ENCODE peak calls at places on chromosomes 7 and 10, in four cellular contexts. One of them, this sample, is unnamed.
A peak's percentile ranks its signal among the peaks of the same experiment; 100 is the strongest.

GRCh38 chr7:31761646-31762045 is 74.6 kb downstream of the PPP1R17 start:
- DNase-seq in posterior vena cava: no peak
- DNase-seq in stimulated activated naive CD8-positive, alpha-beta T cell treated with anti-CD3 and anti-CD28 coated beads, Interleukin-15, amount 100 ng/mL, for 72 hours: no peak
- DNase-seq in iris pigment epithelial cell: no peak
- DNase-seq in this sample: peak; percentile 53

GRCh38 chr7:75881436-75882095 is 2.7 kb downstream of the RHBDD2 start:
- DNase-seq in posterior vena cava: no peak
- DNase-seq in stimulated activated naive CD8-positive, alpha-beta T cell treated with anti-CD3 and anti-CD28 coated beads, Interleukin-15, amount 100 ng/mL, for 72 hours: no peak
- DNase-seq in iris pigment epithelial cell: no peak
- DNase-seq in this sample: no peak

GRCh38 chr7:133484135-133484534 is 231.3 kb downstream of the EXOC4 start:
- DNase-seq in posterior vena cava: no peak
- DNase-seq in stimulated activated naive CD8-positive, alpha-beta T cell treated with anti-CD3 and anti-CD28 coated beads, Interleukin-15, amount 100 ng/mL, for 72 hours: peak; percentile 16
- DNase-seq in iris pigment epithelial cell: peak; percentile 38
- DNase-seq in this sample: no peak

GRCh38 chr7:53602817-53603418 is 567.5 kb downstream of the POM121L12 start:
- DNase-seq in posterior vena cava: no peak
- DNase-seq in stimulated activated naive CD8-positive, alpha-beta T cell treated with anti-CD3 and anti-CD28 coated beads, Interleukin-15, amount 100 ng/mL, for 72 hours: no peak
- DNase-seq in iris pigment epithelial cell: no peak
- DNase-seq in this sample: no peak

GRCh38 chr10:61877882-61878281 is 23.6 kb upstream of the ARID5B start:
- DNase-seq in posterior vena cava: no peak
- DNase-seq in stimulated activated naive CD8-positive, alpha-beta T cell treated with anti-CD3 and anti-CD28 coated beads, Interleukin-15, amount 100 ng/mL, for 72 hours: no peak
- DNase-seq in iris pigment epithelial cell: no peak
- DNase-seq in this sample: no peak

GRCh38 chr10:123554656-123555055 is 111.5 kb upstream of the GPR26 start:
- DNase-seq in posterior vena cava: no peak
- DNase-seq in stimulated activated naive CD8-positive, alpha-beta T cell treated with anti-CD3 and anti-CD28 coated beads, Interleukin-15, amount 100 ng/mL, for 72 hours: no peak
- DNase-seq in iris pigment epithelial cell: no peak
- DNase-seq in this sample: no peak

GRCh38 chr10:5508161-5508604 is 8.8 kb upstream of the CALML5 start:
- DNase-seq in posterior vena cava: no peak
- DNase-seq in stimulated activated naive CD8-positive, alpha-beta T cell treated with anti-CD3 and anti-CD28 coated beads, Interleukin-15, amount 100 ng/mL, for 72 hours: no peak
- DNase-seq in iris pigment epithelial cell: no peak
- DNase-seq in this sample: no peak

GRCh38 chr7:6183006-6183405 is 89.4 kb downstream of the CYTH3 start:
- DNase-seq in posterior vena cava: no peak
- DNase-seq in stimulated activated naive CD8-positive, alpha-beta T cell treated with anti-CD3 and anti-CD28 coated beads, Interleukin-15, amount 100 ng/mL, for 72 hours: no peak
- DNase-seq in iris pigment epithelial cell: no peak
- DNase-seq in this sample: no peak

GRCh38 chr7:139857791-139858190 is 28.7 kb downstream of the TBXAS1 start:
- DNase-seq in posterior vena cava: no peak
- DNase-seq in stimulated activated naive CD8-positive, alpha-beta T cell treated with anti-CD3 and anti-CD28 coated beads, Interleukin-15, amount 100 ng/mL, for 72 hours: no peak
- DNase-seq in iris pigment epithelial cell: no peak
- DNase-seq in this sample: no peak

GRCh38 chr7:48389977-48390376 is 218.7 kb downstream of the ABCA13 start:
- DNase-seq in posterior vena cava: no peak
- DNase-seq in stimulated activated naive CD8-positive, alpha-beta T cell treated with anti-CD3 and anti-CD28 coated beads, Interleukin-15, amount 100 ng/mL, for 72 hours: no peak
- DNase-seq in iris pigment epithelial cell: peak; percentile 41
- DNase-seq in this sample: no peak

GRCh38 chr10:110789604-110790428 is 81.9 kb upstream of the PDCD4 start:
- DNase-seq in posterior vena cava: no peak
- DNase-seq in stimulated activated naive CD8-positive, alpha-beta T cell treated with anti-CD3 and anti-CD28 coated beads, Interleukin-15, amount 100 ng/mL, for 72 hours: no peak
- DNase-seq in iris pigment epithelial cell: no peak
- DNase-seq in this sample: no peak

GRCh38 chr7:40922316-40922670 is 780.6 kb downstream of the INHBA start:
- DNase-seq in posterior vena cava: no peak
- DNase-seq in stimulated activated naive CD8-positive, alpha-beta T cell treated with anti-CD3 and anti-CD28 coated beads, Interleukin-15, amount 100 ng/mL, for 72 hours: no peak
- DNase-seq in iris pigment epithelial cell: peak; percentile 84
- DNase-seq in this sample: no peak

GRCh38 chr10:32055478-32056135 is 618 bp downstream of the KIF5B start:
- DNase-seq in posterior vena cava: peak; percentile 91
- DNase-seq in stimulated activated naive CD8-positive, alpha-beta T cell treated with anti-CD3 and anti-CD28 coated beads, Interleukin-15, amount 100 ng/mL, for 72 hours: no peak
- DNase-seq in iris pigment epithelial cell: peak; percentile 57
- DNase-seq in this sample: no peak

GRCh38 chr7:143487566-143487965 is 9.9 kb downstream of the TAS2R41 start:
- DNase-seq in posterior vena cava: peak; percentile 86
- DNase-seq in stimulated activated naive CD8-positive, alpha-beta T cell treated with anti-CD3 and anti-CD28 coated beads, Interleukin-15, amount 100 ng/mL, for 72 hours: no peak
- DNase-seq in iris pigment epithelial cell: peak; percentile 44
- DNase-seq in this sample: no peak

GRCh38 chr10:86763404-86763803 is 7.0 kb downstream of the BMPR1A start:
- DNase-seq in posterior vena cava: no peak
- DNase-seq in stimulated activated naive CD8-positive, alpha-beta T cell treated with anti-CD3 and anti-CD28 coated beads, Interleukin-15, amount 100 ng/mL, for 72 hours: no peak
- DNase-seq in iris pigment epithelial cell: no peak
- DNase-seq in this sample: no peak

GRCh38 chr10:61692447-61692846 is 29.7 kb downstream of the CABCOCO1 start:
- DNase-seq in posterior vena cava: no peak
- DNase-seq in stimulated activated naive CD8-positive, alpha-beta T cell treated with anti-CD3 and anti-CD28 coated beads, Interleukin-15, amount 100 ng/mL, for 72 hours: no peak
- DNase-seq in iris pigment epithelial cell: no peak
- DNase-seq in this sample: no peak

GRCh38 chr7:6380310-6381095 is 67.3 kb downstream of the DAGLB start:
- DNase-seq in posterior vena cava: no peak
- DNase-seq in stimulated activated naive CD8-positive, alpha-beta T cell treated with anti-CD3 and anti-CD28 coated beads, Interleukin-15, amount 100 ng/mL, for 72 hours: no peak
- DNase-seq in iris pigment epithelial cell: no peak
- DNase-seq in this sample: no peak

GRCh38 chr10:71366710-71367109 is 30.0 kb upstream of the CDH23 start:
- DNase-seq in posterior vena cava: peak; percentile 22
- DNase-seq in stimulated activated naive CD8-positive, alpha-beta T cell treated with anti-CD3 and anti-CD28 coated beads, Interleukin-15, amount 100 ng/mL, for 72 hours: no peak
- DNase-seq in iris pigment epithelial cell: no peak
- DNase-seq in this sample: no peak

GRCh38 chr10:104256335-104257080 is 1.8 kb downstream of the GSTO1 start:
- DNase-seq in posterior vena cava: no peak
- DNase-seq in stimulated activated naive CD8-positive, alpha-beta T cell treated with anti-CD3 and anti-CD28 coated beads, Interleukin-15, amount 100 ng/mL, for 72 hours: no peak
- DNase-seq in iris pigment epithelial cell: peak; percentile 23
- DNase-seq in this sample: no peak

GRCh38 chr10:58412502-58412961 is 27.3 kb downstream of the TFAM start:
- DNase-seq in posterior vena cava: no peak
- DNase-seq in stimulated activated naive CD8-positive, alpha-beta T cell treated with anti-CD3 and anti-CD28 coated beads, Interleukin-15, amount 100 ng/mL, for 72 hours: no peak
- DNase-seq in iris pigment epithelial cell: peak; percentile 78
- DNase-seq in this sample: no peak

GRCh38 chr7:46264646-46265045 is 343.6 kb upstream of the IGFBP3 start:
- DNase-seq in posterior vena cava: no peak
- DNase-seq in stimulated activated naive CD8-positive, alpha-beta T cell treated with anti-CD3 and anti-CD28 coated beads, Interleukin-15, amount 100 ng/mL, for 72 hours: no peak
- DNase-seq in iris pigment epithelial cell: no peak
- DNase-seq in this sample: no peak

GRCh38 chr7:52609511-52609910 is 425.9 kb upstream of the POM121L12 start:
- DNase-seq in posterior vena cava: no peak
- DNase-seq in stimulated activated naive CD8-positive, alpha-beta T cell treated with anti-CD3 and anti-CD28 coated beads, Interleukin-15, amount 100 ng/mL, for 72 hours: no peak
- DNase-seq in iris pigment epithelial cell: no peak
- DNase-seq in this sample: no peak

GRCh38 chr7:75638607-75639070 is 100.1 kb downstream of the HIP1 start:
- DNase-seq in posterior vena cava: peak; percentile 91
- DNase-seq in stimulated activated naive CD8-positive, alpha-beta T cell treated with anti-CD3 and anti-CD28 coated beads, Interleukin-15, amount 100 ng/mL, for 72 hours: no peak
- DNase-seq in iris pigment epithelial cell: no peak
- DNase-seq in this sample: no peak

GRCh38 chr7:99109108-99110051 is 34.5 kb downstream of the SMURF1 start:
- DNase-seq in posterior vena cava: no peak
- DNase-seq in stimulated activated naive CD8-positive, alpha-beta T cell treated with anti-CD3 and anti-CD28 coated beads, Interleukin-15, amount 100 ng/mL, for 72 hours: no peak
- DNase-seq in iris pigment epithelial cell: peak; percentile 63
- DNase-seq in this sample: no peak

GRCh38 chr7:3162286-3162685 is 118.6 kb upstream of the CARD11 start:
- DNase-seq in posterior vena cava: no peak
- DNase-seq in stimulated activated naive CD8-positive, alpha-beta T cell treated with anti-CD3 and anti-CD28 coated beads, Interleukin-15, amount 100 ng/mL, for 72 hours: no peak
- DNase-seq in iris pigment epithelial cell: peak; percentile 14
- DNase-seq in this sample: no peak

GRCh38 chr10:121080324-121080807 is 229.2 kb downstream of the WDR11 start:
- DNase-seq in posterior vena cava: no peak
- DNase-seq in stimulated activated naive CD8-positive, alpha-beta T cell treated with anti-CD3 and anti-CD28 coated beads, Interleukin-15, amount 100 ng/mL, for 72 hours: no peak
- DNase-seq in iris pigment epithelial cell: no peak
- DNase-seq in this sample: peak; percentile 85

GRCh38 chr10:46547881-46548780 is 8.3 kb downstream of the GPRIN2 start:
- DNase-seq in posterior vena cava: peak; percentile 84
- DNase-seq in stimulated activated naive CD8-positive, alpha-beta T cell treated with anti-CD3 and anti-CD28 coated beads, Interleukin-15, amount 100 ng/mL, for 72 hours: no peak
- DNase-seq in iris pigment epithelial cell: no peak
- DNase-seq in this sample: no peak

GRCh38 chr10:101229275-101230184 is at the start of gene LBX1:
- DNase-seq in posterior vena cava: no peak
- DNase-seq in stimulated activated naive CD8-positive, alpha-beta T cell treated with anti-CD3 and anti-CD28 coated beads, Interleukin-15, amount 100 ng/mL, for 72 hours: no peak
- DNase-seq in iris pigment epithelial cell: no peak
- DNase-seq in this sample: no peak

GRCh38 chr10:27513451-27514191 is 9.5 kb downstream of the RAB18 start:
- DNase-seq in posterior vena cava: no peak
- DNase-seq in stimulated activated naive CD8-positive, alpha-beta T cell treated with anti-CD3 and anti-CD28 coated beads, Interleukin-15, amount 100 ng/mL, for 72 hours: no peak
- DNase-seq in iris pigment epithelial cell: peak; percentile 70
- DNase-seq in this sample: no peak

GRCh38 chr7:17963281-17963680 is 23.0 kb upstream of the SNX13 start:
- DNase-seq in posterior vena cava: no peak
- DNase-seq in stimulated activated naive CD8-positive, alpha-beta T cell treated with anti-CD3 and anti-CD28 coated beads, Interleukin-15, amount 100 ng/mL, for 72 hours: no peak
- DNase-seq in iris pigment epithelial cell: peak; percentile 40
- DNase-seq in this sample: no peak

GRCh38 chr7:42677751-42678231 is 234.1 kb downstream of the C7orf25 start:
- DNase-seq in posterior vena cava: no peak
- DNase-seq in stimulated activated naive CD8-positive, alpha-beta T cell treated with anti-CD3 and anti-CD28 coated beads, Interleukin-15, amount 100 ng/mL, for 72 hours: no peak
- DNase-seq in iris pigment epithelial cell: peak; percentile 94
- DNase-seq in this sample: no peak